ENCODE peak calls at places on chromosomes 7 and 10, in five cellular contexts. One of them, this sample, is unnamed.

GRCh38 chr10:24463683-24464426 is 254.9 kb downstream of the KIAA1217 start:
- DNase-seq in thyroid gland: peak; percentile 17
- DNase-seq in tibial artery: no peak
- DNase-seq in SK-N-MC: no peak
- DNase-seq in transverse colon: peak; percentile 48
- DNase-seq in this sample: no peak

GRCh38 chr7:54330216-54330800 is 211.9 kb upstream of the VSTM2A start:
- DNase-seq in thyroid gland: no peak
- DNase-seq in tibial artery: no peak
- DNase-seq in SK-N-MC: no peak
- DNase-seq in transverse colon: no peak
- DNase-seq in this sample: no peak

GRCh38 chr10:75773139-75773801 is 341.8 kb downstream of the LRMDA start:
- DNase-seq in thyroid gland: no peak
- DNase-seq in tibial artery: peak; percentile 43
- DNase-seq in SK-N-MC: no peak
- DNase-seq in transverse colon: no peak
- DNase-seq in this sample: peak; percentile 78

GRCh38 chr10:96311180-96311697 is 7.0 kb downstream of the DNTT start:
- DNase-seq in thyroid gland: no peak
- DNase-seq in tibial artery: no peak
- DNase-seq in SK-N-MC: peak; percentile 53
- DNase-seq in transverse colon: no peak
- DNase-seq in this sample: no peak

GRCh38 chr10:45000138-45000763 is 472 bp upstream of the ZNF22 start:
- DNase-seq in thyroid gland: peak; percentile 40
- DNase-seq in tibial artery: peak; percentile 91
- DNase-seq in SK-N-MC: no peak
- DNase-seq in transverse colon: peak; percentile 52
- DNase-seq in this sample: peak; percentile 53

GRCh38 chr7:7498881-7499280 is 36.8 kb downstream of the COL28A1 start:
- DNase-seq in thyroid gland: no peak
- DNase-seq in tibial artery: no peak
- DNase-seq in SK-N-MC: no peak
- DNase-seq in transverse colon: no peak
- DNase-seq in this sample: no peak

GRCh38 chr7:30731619-30732018 is 20.3 kb upstream of the INMT start:
- DNase-seq in thyroid gland: no peak
- DNase-seq in tibial artery: no peak
- DNase-seq in SK-N-MC: no peak
- DNase-seq in transverse colon: no peak
- DNase-seq in this sample: no peak

GRCh38 chr10:88472540-88472939 is 110.6 kb downstream of the RNLS start:
- DNase-seq in thyroid gland: no peak
- DNase-seq in tibial artery: no peak
- DNase-seq in SK-N-MC: no peak
- DNase-seq in transverse colon: no peak
- DNase-seq in this sample: no peak

GRCh38 chr7:66321283-66321682 is 116.1 kb downstream of the TPST1 start:
- DNase-seq in thyroid gland: no peak
- DNase-seq in tibial artery: no peak
- DNase-seq in SK-N-MC: no peak
- DNase-seq in transverse colon: no peak
- DNase-seq in this sample: peak; percentile 40

GRCh38 chr7:142556745-142557144 is 192.5 kb upstream of the PRSS1 start:
- DNase-seq in thyroid gland: peak; percentile 53
- DNase-seq in tibial artery: peak; percentile 49
- DNase-seq in SK-N-MC: no peak
- DNase-seq in transverse colon: peak; percentile 18
- DNase-seq in this sample: peak; percentile 73

GRCh38 chr7:111082351-111082750 is 8.6 kb upstream of the LRRN3 start:
- DNase-seq in thyroid gland: peak; percentile 21
- DNase-seq in tibial artery: no peak
- DNase-seq in SK-N-MC: no peak
- DNase-seq in transverse colon: no peak
- DNase-seq in this sample: no peak

GRCh38 chr7:75906991-75907667 is 7.8 kb upstream of the POR start:
- DNase-seq in thyroid gland: no peak
- DNase-seq in tibial artery: no peak
- DNase-seq in SK-N-MC: no peak
- DNase-seq in transverse colon: no peak
- DNase-seq in this sample: no peak

GRCh38 chr7:41445432-41445831 is 257.5 kb downstream of the INHBA start:
- DNase-seq in thyroid gland: no peak
- DNase-seq in tibial artery: no peak
- DNase-seq in SK-N-MC: no peak
- DNase-seq in transverse colon: no peak
- DNase-seq in this sample: no peak

GRCh38 chr7:48389977-48390376 is 218.7 kb downstream of the ABCA13 start:
- DNase-seq in thyroid gland: no peak
- DNase-seq in tibial artery: no peak
- DNase-seq in SK-N-MC: no peak
- DNase-seq in transverse colon: no peak
- DNase-seq in this sample: no peak

GRCh38 chr7:23285657-23286646 is 13.2 kb upstream of the MALSU1 start:
- DNase-seq in thyroid gland: no peak
- DNase-seq in tibial artery: no peak
- DNase-seq in SK-N-MC: no peak
- DNase-seq in transverse colon: no peak
- DNase-seq in this sample: no peak

GRCh38 chr7:34507191-34507590 is 150.8 kb upstream of the NPSR1 start:
- DNase-seq in thyroid gland: no peak
- DNase-seq in tibial artery: no peak
- DNase-seq in SK-N-MC: no peak
- DNase-seq in transverse colon: no peak
- DNase-seq in this sample: no peak

GRCh38 chr7:23863209-23863798 is 153.3 kb downstream of the STK31 start:
- DNase-seq in thyroid gland: no peak
- DNase-seq in tibial artery: no peak
- DNase-seq in SK-N-MC: no peak
- DNase-seq in transverse colon: no peak
- DNase-seq in this sample: no peak

GRCh38 chr7:55056577-55057480 is 38.0 kb downstream of the EGFR start:
- DNase-seq in thyroid gland: no peak
- DNase-seq in tibial artery: peak; percentile 69
- DNase-seq in SK-N-MC: no peak
- DNase-seq in transverse colon: no peak
- DNase-seq in this sample: no peak

GRCh38 chr7:620052-620451 is 100.4 kb upstream of the PDGFA start:
- DNase-seq in thyroid gland: no peak
- DNase-seq in tibial artery: no peak
- DNase-seq in SK-N-MC: no peak
- DNase-seq in transverse colon: peak; percentile 61
- DNase-seq in this sample: no peak

GRCh38 chr10:45596556-45596955 is 76.0 kb downstream of the ZFAND4 start:
- DNase-seq in thyroid gland: no peak
- DNase-seq in tibial artery: no peak
- DNase-seq in SK-N-MC: no peak
- DNase-seq in transverse colon: no peak
- DNase-seq in this sample: no peak

GRCh38 chr10:72310241-72310633 is 36.5 kb downstream of the DDIT4 start:
- DNase-seq in thyroid gland: no peak
- DNase-seq in tibial artery: no peak
- DNase-seq in SK-N-MC: no peak
- DNase-seq in transverse colon: no peak
- DNase-seq in this sample: no peak

GRCh38 chr10:129477051-129477450 is 10.0 kb downstream of the MGMT start:
- DNase-seq in thyroid gland: no peak
- DNase-seq in tibial artery: no peak
- DNase-seq in SK-N-MC: no peak
- DNase-seq in transverse colon: no peak
- DNase-seq in this sample: no peak

DNA sequence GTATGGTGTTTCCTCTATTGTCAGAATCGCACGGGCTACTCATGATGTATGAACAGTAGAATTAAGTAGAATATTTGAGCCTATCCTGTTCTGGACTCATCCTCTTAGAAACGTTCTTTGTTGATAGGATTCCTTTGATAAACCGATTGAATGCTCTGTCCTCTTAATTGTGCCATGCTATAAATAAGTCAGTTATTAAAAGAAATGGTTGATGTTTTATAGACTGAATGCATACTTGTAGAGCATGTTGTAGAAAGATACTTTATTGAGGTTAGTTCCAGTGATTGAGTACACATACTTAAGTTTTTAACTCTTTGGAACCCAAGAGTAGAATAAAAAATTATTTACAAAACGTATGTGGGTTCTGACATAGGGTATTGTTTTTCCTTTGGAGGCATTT is 54.9 kb upstream of the HBP1 start:
- DNase-seq in thyroid gland: no peak
- DNase-seq in tibial artery: no peak
- DNase-seq in SK-N-MC: no peak
- DNase-seq in transverse colon: no peak
- DNase-seq in this sample: no peak
- H3K27ac ChIP-seq in thyroid gland: no peak overlapping the region
- H3K27ac ChIP-seq in tibial artery: no peak overlapping the region
- H3K27ac ChIP-seq in SK-N-MC: no peak overlapping the region
- H3K27ac ChIP-seq in transverse colon: no peak overlapping the region
- H3K27ac ChIP-seq in this sample: no peak overlapping the region

GRCh38 chr10:18144928-18145327 is 4.7 kb downstream of the CACNB2 start:
- DNase-seq in thyroid gland: no peak
- DNase-seq in tibial artery: peak; percentile 45
- DNase-seq in SK-N-MC: no peak
- DNase-seq in transverse colon: peak; percentile 44
- DNase-seq in this sample: peak; percentile 78

GRCh38 chr10:18137111-18137510 is 3.1 kb upstream of the CACNB2 start:
- DNase-seq in thyroid gland: no peak
- DNase-seq in tibial artery: no peak
- DNase-seq in SK-N-MC: peak; percentile 93
- DNase-seq in transverse colon: no peak
- DNase-seq in this sample: no peak

GRCh38 chr10:18142151-18142550 is 1.9 kb downstream of the CACNB2 start:
- DNase-seq in thyroid gland: no peak
- DNase-seq in tibial artery: no peak
- DNase-seq in SK-N-MC: no peak
- DNase-seq in transverse colon: no peak
- DNase-seq in this sample: no peak

GRCh38 chr10:18140149-18140956 is at the start of gene CACNB2:
- DNase-seq in thyroid gland: peak; percentile 54
- DNase-seq in tibial artery: peak; percentile 60
- DNase-seq in SK-N-MC: no peak
- DNase-seq in transverse colon: peak; percentile 75
- DNase-seq in this sample: peak; percentile 79

DNA sequence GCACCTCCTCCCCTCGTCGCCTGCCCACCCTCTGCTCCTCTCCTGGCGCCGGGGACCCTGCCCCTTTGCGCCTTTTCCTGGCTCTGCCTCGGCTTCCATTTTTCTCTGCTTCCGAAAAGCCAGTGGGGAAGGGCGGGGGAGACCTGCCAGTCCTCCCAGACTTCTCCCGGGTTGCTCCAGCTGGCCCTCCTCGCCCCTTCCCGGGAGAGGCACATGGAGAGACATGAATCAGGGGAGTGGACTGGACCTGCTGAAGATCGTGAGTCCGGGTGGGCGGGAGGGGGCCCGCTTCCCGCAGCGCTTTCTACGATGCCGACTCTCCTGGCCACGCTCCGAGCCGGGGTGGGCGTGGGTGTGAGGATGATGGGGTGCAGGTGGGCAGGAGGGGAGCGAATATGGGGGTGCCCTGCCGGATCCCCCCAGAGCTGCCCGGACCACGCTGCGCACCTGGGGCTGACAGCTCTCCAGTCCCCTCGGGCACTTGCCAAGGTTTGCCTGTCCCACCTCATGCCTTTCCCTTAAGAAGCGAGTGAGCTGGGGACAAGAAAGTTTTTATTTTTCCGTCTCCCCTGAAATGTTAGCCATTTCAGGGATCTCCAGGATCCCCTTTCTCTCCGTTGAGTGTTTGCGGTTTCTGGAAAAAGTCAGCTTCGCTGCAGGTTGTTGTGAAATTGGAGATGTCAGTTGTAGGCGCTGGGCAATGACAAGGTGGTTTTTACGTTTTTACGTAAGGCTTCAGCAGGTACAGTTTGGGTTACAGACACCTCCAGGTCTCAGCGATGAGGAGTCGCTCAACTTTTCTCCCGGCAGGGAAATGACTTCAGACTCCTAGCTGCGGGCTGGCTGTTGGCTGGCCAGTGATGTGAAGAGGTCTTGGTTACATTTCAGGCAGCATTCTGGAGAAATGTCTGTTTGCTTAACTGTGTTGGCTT is 999 bp downstream of the CACNB2 start:
- DNase-seq in thyroid gland: peak; percentile 6
- DNase-seq in tibial artery: no peak
- DNase-seq in SK-N-MC: no peak
- DNase-seq in transverse colon: peak; percentile 23
- DNase-seq in this sample: peak; percentile 37
- H3K27ac ChIP-seq in thyroid gland: no peak overlapping the region
- H3K27ac ChIP-seq in tibial artery: peak overlapping the region; percentile 89
- H3K27ac ChIP-seq in SK-N-MC: peak overlapping the region; percentile 70
- H3K27ac ChIP-seq in transverse colon: peak overlapping the region; percentile 94
- H3K27ac ChIP-seq in this sample: peak overlapping the region; percentile 88

DNA sequence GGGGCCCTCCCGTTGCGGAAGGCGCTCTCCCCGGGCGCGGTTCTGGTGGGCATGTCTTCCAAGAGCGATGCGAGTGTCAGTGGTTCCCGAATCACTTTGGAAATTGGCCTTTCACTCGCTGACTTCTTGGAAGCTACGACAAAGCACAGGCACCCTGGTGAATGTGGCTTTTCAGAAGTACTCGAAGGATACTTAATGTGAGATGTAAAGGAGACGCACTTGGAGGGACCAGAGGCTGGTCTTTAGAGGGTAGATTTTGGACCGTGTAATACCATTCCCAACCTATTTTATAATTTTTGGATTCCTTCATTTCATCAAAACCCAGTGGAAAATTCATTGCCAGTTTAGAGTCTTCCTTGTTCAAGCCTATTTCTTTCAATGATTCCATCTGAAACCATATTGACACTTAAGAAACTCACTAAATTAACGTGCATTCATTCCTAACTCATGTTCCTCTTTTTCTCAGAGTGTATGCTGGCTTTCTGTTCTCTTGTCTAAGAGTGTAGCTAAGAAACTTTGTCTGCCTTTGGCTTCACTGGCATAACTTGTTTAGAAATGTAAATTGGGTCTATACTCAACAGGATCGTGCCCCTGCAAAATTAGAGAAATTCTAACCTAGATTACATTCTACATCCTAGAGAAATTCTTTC is 628 bp upstream of the COPG2 start:
- DNase-seq in thyroid gland: no peak
- DNase-seq in tibial artery: no peak
- DNase-seq in SK-N-MC: no peak
- DNase-seq in transverse colon: no peak
- DNase-seq in this sample: no peak
- H3K27ac ChIP-seq in thyroid gland: peak overlapping the region; percentile 37
- H3K27ac ChIP-seq in tibial artery: peak overlapping the region; percentile 79
- H3K27ac ChIP-seq in SK-N-MC: peak overlapping the region; percentile 7
- H3K27ac ChIP-seq in transverse colon: peak overlapping the region; percentile 93
- H3K27ac ChIP-seq in this sample: peak overlapping the region; percentile 78

GRCh38 chr7:155603190-155603857 is 41.1 kb upstream of the RBM33 start:
- DNase-seq in thyroid gland: no peak
- DNase-seq in tibial artery: no peak
- DNase-seq in SK-N-MC: no peak
- DNase-seq in transverse colon: no peak
- DNase-seq in this sample: no peak

GRCh38 chr7:155602750-155603149 is 41.7 kb upstream of the RBM33 start:
- DNase-seq in thyroid gland: no peak
- DNase-seq in tibial artery: no peak
- DNase-seq in SK-N-MC: no peak
- DNase-seq in transverse colon: no peak
- DNase-seq in this sample: no peak

GRCh38 chr7:155603858-155604503 is 40.5 kb upstream of the RBM33 start:
- DNase-seq in thyroid gland: no peak
- DNase-seq in tibial artery: no peak
- DNase-seq in SK-N-MC: no peak
- DNase-seq in transverse colon: no peak
- DNase-seq in this sample: no peak

GRCh38 chr7:155602156-155602555 is 42.3 kb upstream of the RBM33 start:
- DNase-seq in thyroid gland: no peak
- DNase-seq in tibial artery: no peak
- DNase-seq in SK-N-MC: no peak
- DNase-seq in transverse colon: no peak
- DNase-seq in this sample: no peak

GRCh38 chr7:155604504-155604997 is 39.9 kb upstream of the RBM33 start:
- DNase-seq in thyroid gland: no peak
- DNase-seq in tibial artery: no peak
- DNase-seq in SK-N-MC: no peak
- DNase-seq in transverse colon: no peak
- DNase-seq in this sample: no peak
- H3K27ac ChIP-seq in thyroid gland: no peak overlapping the region
- H3K27ac ChIP-seq in tibial artery: no peak overlapping the region
- H3K27ac ChIP-seq in SK-N-MC: no peak overlapping the region
- H3K27ac ChIP-seq in transverse colon: no peak overlapping the region
- H3K27ac ChIP-seq in this sample: no peak overlapping the region